ENCODE peak calls at places on chromosomes 3 and 15, in eight cellular contexts. R, M, L, U, H, K, W and F are unnamed samples.

GRCh38 chr3:43659250-43659880 is 31.4 kb upstream of the ABHD5 start:
- DNase-seq in M (no peak), H (no peak), K (no peak), W (no peak), R (peak; percentile 39), L (no peak), U (no peak), F (no peak)

GRCh38 chr15:74428970-74429783 is 4.6 kb downstream of the SEMA7A start:
- DNase-seq in W (no peak), U (no peak), K (no peak), R (no peak), H (no peak), M (peak; percentile 55), L (no peak), F (no peak)

GRCh38 chr3:123365450-123366143 is 83.3 kb downstream of the ADCY5 start:
- DNase-seq in H (peak; percentile 40), R (peak; percentile 61), U (no peak), K (no peak), W (no peak), M (no peak), L (no peak), F (no peak)

GRCh38 chr3:114582929-114583328 is 289.1 kb downstream of the TIGIT start:
- DNase-seq in U (no peak), R (no peak), L (no peak), H (no peak), K (no peak), W (no peak), M (no peak), F (no peak)

GRCh38 chr3:187802928-187803259 is 57.6 kb upstream of the BCL6 start:
- DNase-seq in H (no peak), R (no peak), K (no peak), U (no peak), W (no peak), L (no peak), M (no peak), F (no peak)

GRCh38 chr3:160183375-160184076 is 41.7 kb upstream of the C3orf80 start:
- DNase-seq in L (no peak), H (no peak), U (no peak), M (no peak), R (no peak), W (no peak), K (no peak), F (no peak)

GRCh38 chr3:182399978-182400737 is 393.1 kb upstream of the ATP11B start:
- DNase-seq in K (no peak), U (no peak), W (no peak), H (no peak), R (no peak), L (no peak), M (no peak), F (no peak)

GRCh38 chr15:73273181-73274002 is 95.4 kb downstream of the HCN4 start:
- DNase-seq in W (no peak), R (peak; percentile 59), L (peak; percentile 28), H (peak; percentile 49), K (no peak), U (no peak), M (peak; percentile 44), F (no peak)

GRCh38 chr15:43376017-43376705 is 5.3 kb downstream of the TUBGCP4 start:
- DNase-seq in K (no peak), M (no peak), R (peak; percentile 40), L (no peak), H (peak; percentile 35), U (no peak), W (no peak), F (no peak)

GRCh38 chr15:40307421-40308165 is at the start of gene PLCB2:
- DNase-seq in R (peak; percentile 46), M (peak; percentile 76), L (no peak), W (peak; percentile 45), K (no peak), H (no peak), U (no peak), F (peak; percentile 66)

GRCh38 chr3:63706321-63707085 is 54.0 kb downstream of the SNTN start:
- DNase-seq in W (no peak), U (no peak), H (peak; percentile 67), K (no peak), R (no peak), L (no peak), M (no peak), F (no peak)

GRCh38 chr3:48423241-48423882 is 6.5 kb downstream of the PLXNB1 start:
- DNase-seq in K (no peak), M (peak; percentile 38), L (no peak), H (no peak), U (no peak), R (no peak), W (no peak), F (no peak)

GRCh38 chr15:51094606-51095569 is at the start of gene TNFAIP8L3:
- DNase-seq in H (no peak), K (no peak), M (peak; percentile 85), W (no peak), L (no peak), U (no peak), R (no peak), F (peak; percentile 90)

GRCh38 chr3:51968175-51968681 is 974 bp upstream of the PCBP4 start:
- DNase-seq in H (no peak), U (no peak), M (peak; percentile 75), W (no peak), K (no peak), R (peak; percentile 29), L (no peak), F (no peak)

GRCh38 chr3:188270423-188270972 is 116.5 kb downstream of the LPP start:
- DNase-seq in R (no peak), H (peak; percentile 86), L (peak; percentile 92), U (no peak), K (no peak), W (no peak), M (no peak), F (no peak)

GRCh38 chr15:31484369-31484951 is 157.8 kb downstream of the KLF13 start:
- DNase-seq in H (no peak), M (no peak), R (no peak), K (no peak), W (no peak), U (no peak), L (no peak), F (no peak)

GRCh38 chr3:149299938-149300791 is 33.3 kb downstream of the TM4SF18 start:
- DNase-seq in K (no peak), U (no peak), H (peak; percentile 96), L (peak; percentile 93), M (no peak), W (no peak), R (no peak), F (no peak)

GRCh38 chr3:24374801-24375200 is 119.8 kb downstream of the THRB start:
- DNase-seq in R (no peak), L (no peak), U (no peak), K (no peak), H (peak; percentile 1), M (no peak), W (no peak), F (no peak)

GRCh38 chr3:194554488-194555098 is 67.8 kb upstream of the ATP13A3 start:
- DNase-seq in R (no peak), M (no peak), W (no peak), L (no peak), U (no peak), K (no peak), H (no peak), F (no peak)

GRCh38 chr3:182921665-182922355 is 58.5 kb downstream of the DCUN1D1 start:
- DNase-seq in R (no peak), H (no peak), L (no peak), U (no peak), W (no peak), M (no peak), K (no peak), F (no peak)

GRCh38 chr3:192422998-192423349 is 304.4 kb downstream of the FGF12 start:
- DNase-seq in U (no peak), L (no peak), K (no peak), W (no peak), M (no peak), R (no peak), H (peak; percentile 41), F (no peak)

GRCh38 chr3:122011396-122011795 is 10.7 kb downstream of the ILDR1 start:
- DNase-seq in W (no peak), M (no peak), L (no peak), U (no peak), R (no peak), K (no peak), H (no peak), F (no peak)

GRCh38 chr3:46709721-46710120 is 7.9 kb downstream of the PRSS50 start:
- DNase-seq in H (no peak), L (no peak), M (peak; percentile 16), R (no peak), U (no peak), W (no peak), K (no peak), F (peak; percentile 11)

GRCh38 chr15:35427091-35427490 is 118.9 kb downstream of the DPH6 start:
- DNase-seq in W (no peak), R (no peak), H (peak; percentile 55), U (no peak), M (no peak), L (peak; percentile 57), K (no peak), F (no peak)

GRCh38 chr3:49470714-49471420 is 800 bp downstream of the DAG1 start:
- DNase-seq in W (no peak), H (no peak), R (no peak), U (no peak), K (no peak), L (no peak), M (no peak), F (no peak)

GRCh38 chr3:49715611-49716121 is 3.8 kb downstream of the AMIGO3 start:
- DNase-seq in K (no peak), L (no peak), U (no peak), H (no peak), M (peak; percentile 40), R (no peak), W (no peak), F (peak; percentile 46)

GRCh38 chr15:64897345-64897985 is 14.2 kb upstream of the ANKDD1A start:
- DNase-seq in W (no peak), H (no peak), U (peak; percentile 57), K (no peak), R (no peak), L (no peak), M (peak; percentile 88), F (peak; percentile 83)

GRCh38 chr3:120172070-120172469 is 77.8 kb upstream of the GSK3B start:
- DNase-seq in H (no peak), L (no peak), R (no peak), K (no peak), U (peak; percentile 50), W (no peak), M (no peak), F (no peak)

GRCh38 chr3:196599734-196600128 is 31.3 kb downstream of the FBXO45 start:
- DNase-seq in L (no peak), W (no peak), H (no peak), R (no peak), M (no peak), U (no peak), K (no peak), F (no peak)

GRCh38 chr3:173912126-173912525 is 514.6 kb downstream of the NLGN1 start:
- DNase-seq in R (no peak), U (no peak), W (no peak), M (no peak), K (no peak), H (no peak), L (no peak), F (no peak)